ENCODE peak calls at places on chromosomes 11 and 22, in four cellular contexts. R is K562, T is HepG2, F is GM12878. X is an unnamed sample.

GRCh38 chr22:27581688-27582087 is 219.9 kb downstream of the MN1 start:
- DNase-seq in R (no peak), F (no peak), T (no peak), X (no peak)

GRCh38 chr11:11395126-11395525 is 42.1 kb upstream of the CSNK2A3 start:
- DNase-seq in T (no peak), R (no peak), F (no peak), X (no peak)

GRCh38 chr11:72226701-72227100 is 2.1 kb downstream of the INPPL1 start:
- DNase-seq in R (no peak), F (no peak), T (no peak), X (no peak)

GRCh38 chr11:117828641-117829368 is 4.3 kb upstream of the FXYD2 start:
- DNase-seq in T (no peak), R (peak), F (no peak), X (no peak)

GRCh38 chr22:40178417-40179409 is 988 bp downstream of the TNRC6B start:
- DNase-seq in R (no peak), T (peak), F (no peak), X (no peak)

GRCh38 chr11:119254239-119254638 is 48.1 kb downstream of the CBL start:
- DNase-seq in F (no peak), T (no peak), R (no peak), X (no peak)

GRCh38 chr11:72600557-72600956 is 73.7 kb downstream of the PDE2A start:
- DNase-seq in F (no peak), T (no peak), R (no peak), X (no peak)

GRCh38 chr11:129331871-129332274 is 43.8 kb upstream of the BARX2 start:
- DNase-seq in F (peak), R (peak), T (peak), X (peak)

GRCh38 chr11:36558511-36559413 is 9.0 kb upstream of the RAG1 start:
- DNase-seq in F (peak), T (no peak), R (no peak), X (no peak)

GRCh38 chr11:128894685-128895084 is 3.5 kb downstream of the KCNJ5 start:
- DNase-seq in T (peak), F (no peak), R (peak), X (no peak)

GRCh38 chr11:59221438-59221837 is 8.7 kb upstream of the MPEG1 start:
- DNase-seq in F (no peak), R (no peak), T (no peak), X (no peak)

GRCh38 chr11:2166091-2166851 is 5.3 kb upstream of the INS start:
- DNase-seq in R (peak), F (no peak), T (no peak), X (peak)

GRCh38 chr11:28448186-28448585 is 340.0 kb downstream of the METTL15 start:
- DNase-seq in F (no peak), T (no peak), R (no peak), X (no peak)

GRCh38 chr22:50056214-50056972 is 1.7 kb downstream of the TTLL8 start:
- DNase-seq in F (no peak), R (no peak), T (no peak), X (no peak)

GRCh38 chr11:10407055-10407454 is 48.0 kb upstream of the AMPD3 start:
- DNase-seq in R (peak), T (peak), F (no peak), X (no peak)

GRCh38 chr22:30062256-30062655 is 18.0 kb upstream of the HORMAD2 start:
- DNase-seq in T (no peak), R (no peak), F (no peak), X (no peak)

GRCh38 chr11:2860636-2861035 is 24.9 kb downstream of the CDKN1C start:
- DNase-seq in T (peak), R (no peak), F (peak), X (no peak)

GRCh38 chr11:64344721-64345120 is 4.7 kb downstream of the CCDC88B start:
- DNase-seq in R (no peak), T (no peak), F (no peak), X (no peak)

GRCh38 chr22:49011769-49012598 is 815.7 kb downstream of the BRD1 start:
- DNase-seq in R (no peak), T (no peak), F (no peak), X (no peak)

GRCh38 chr11:57903441-57904123 is 120.1 kb upstream of the OR9Q1 start:
- DNase-seq in F (no peak), T (no peak), R (peak), X (no peak)

GRCh38 chr22:46655861-46656608 is 35.8 kb downstream of the GRAMD4 start:
- DNase-seq in R (no peak), T (no peak), F (no peak), X (no peak)

GRCh38 chr11:121112498-121113455 is 11.7 kb downstream of the TECTA start:
- DNase-seq in F (no peak), T (peak), R (peak), X (peak)

GRCh38 chr11:83158474-83158786 is 1.5 kb downstream of the PCF11 start:
- DNase-seq in R (no peak), T (no peak), F (no peak), X (no peak)

GRCh38 chr11:83161610-83162199 is 4.8 kb downstream of the PCF11 start:
- DNase-seq in F (no peak), T (no peak), R (no peak), X (no peak)

GRCh38 chr11:83162377-83162776 is 5.4 kb downstream of the PCF11 start:
- DNase-seq in R (no peak), T (no peak), F (no peak), X (no peak)

GRCh38 chr11:83158965-83159900 is 2.3 kb downstream of the PCF11 start:
- DNase-seq in R (no peak), T (no peak), F (no peak), X (no peak)

GRCh38 chr11:83159901-83160865 is 3.3 kb downstream of the PCF11 start:
- DNase-seq in F (no peak), T (no peak), R (no peak), X (no peak)
- TF ChIP-seq TCF7 in F (no peak), T (no peak), R (no peak), X (no peak)

DNA sequence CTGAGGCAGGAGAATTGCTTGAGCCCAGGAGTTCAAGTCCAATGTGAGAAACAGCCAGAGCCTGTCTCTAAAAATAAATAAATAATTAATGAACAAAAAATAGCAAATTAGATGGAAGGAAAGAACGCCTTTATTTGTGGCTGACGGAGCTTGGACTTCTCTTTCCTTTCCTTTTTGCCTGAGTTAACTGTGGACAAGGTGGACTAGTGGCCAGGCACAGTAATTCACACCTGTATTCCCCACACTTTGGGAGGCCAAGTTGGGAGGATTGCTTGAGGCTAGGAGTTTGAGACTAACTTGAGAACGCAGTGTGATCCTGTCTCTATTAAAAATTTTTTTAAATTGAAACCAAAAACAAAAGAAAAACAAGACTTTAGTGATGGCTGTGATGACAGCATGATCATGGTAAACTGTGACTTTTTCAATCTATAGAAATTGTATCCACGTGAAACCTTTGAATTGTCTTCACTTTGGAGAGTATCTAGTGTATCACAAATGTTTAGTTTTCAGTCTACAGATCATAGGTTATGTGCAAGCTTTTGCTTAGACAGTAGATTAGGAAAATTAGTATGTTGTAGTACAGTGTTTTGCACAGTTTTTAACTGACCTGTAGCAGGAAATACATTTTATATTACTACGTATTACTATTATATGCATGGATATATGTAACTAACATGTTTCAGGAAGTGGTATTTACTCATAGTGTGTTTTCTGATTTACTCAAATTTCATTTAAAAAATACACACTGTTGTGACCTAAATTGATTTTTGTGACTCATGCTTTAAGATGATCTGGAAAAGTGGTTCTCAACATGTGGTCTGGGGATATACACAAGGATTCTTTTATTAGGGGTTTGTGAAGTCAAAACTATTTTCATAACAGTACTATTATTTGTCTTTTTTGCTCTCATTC is 42.1 kb downstream of the KDM2A start:
- DNase-seq in R (no peak), F (no peak), T (no peak), X (no peak)
- TF ChIP-seq TCF7 in R (no peak), F (no peak), T (no peak), X (no peak)

DNA sequence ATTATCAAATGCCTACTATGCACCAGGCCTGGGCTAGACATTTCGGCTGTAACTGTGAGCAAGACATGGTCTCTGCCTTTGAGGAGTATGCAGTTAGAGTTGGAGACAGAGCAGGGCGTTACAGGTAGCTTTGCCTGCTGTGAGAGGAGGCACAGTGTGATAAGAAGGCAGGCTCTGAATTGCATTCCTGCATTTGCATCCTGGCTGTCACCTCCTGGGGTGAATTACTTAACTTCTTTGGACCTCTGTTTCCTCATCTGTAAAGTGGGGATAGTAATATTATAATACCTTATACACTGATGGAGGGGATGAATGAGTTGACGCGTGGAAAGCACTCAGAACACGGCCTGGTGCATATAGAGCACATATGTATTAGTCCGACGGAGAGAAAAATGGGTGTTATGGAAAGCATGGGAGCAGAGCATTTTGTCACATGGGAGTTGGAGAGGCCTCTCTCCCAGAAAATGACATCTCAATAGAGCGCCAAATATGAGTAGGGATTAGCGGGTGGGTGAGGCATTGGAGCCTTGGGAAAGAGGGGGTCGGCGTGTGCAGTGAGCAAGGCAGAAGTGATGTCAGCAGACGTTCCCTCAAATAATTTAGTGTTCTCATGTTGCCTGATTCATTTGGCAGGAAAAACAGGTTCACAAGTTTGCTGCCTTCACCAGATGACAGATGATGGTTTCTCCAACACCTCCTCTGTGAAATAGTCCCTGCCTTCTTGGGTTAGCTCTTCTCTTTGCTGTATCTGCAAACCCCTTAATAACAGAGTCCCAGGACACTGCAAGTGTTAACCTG is 118.3 kb upstream of the ARHGAP20 start:
- DNase-seq in T (no peak), R (no peak), F (no peak), X (peak)
- TF ChIP-seq TCF7 in T (no peak), R (no peak), F (no peak), X (no peak)

GRCh38 chr11:21511835-21512440 is 680.9 kb upstream of the ANO5 start:
- DNase-seq in R (peak), F (no peak), T (peak), X (peak)
- TF ChIP-seq TCF7 in R (no peak), F (no peak), T (no peak), X (no peak)

DNA sequence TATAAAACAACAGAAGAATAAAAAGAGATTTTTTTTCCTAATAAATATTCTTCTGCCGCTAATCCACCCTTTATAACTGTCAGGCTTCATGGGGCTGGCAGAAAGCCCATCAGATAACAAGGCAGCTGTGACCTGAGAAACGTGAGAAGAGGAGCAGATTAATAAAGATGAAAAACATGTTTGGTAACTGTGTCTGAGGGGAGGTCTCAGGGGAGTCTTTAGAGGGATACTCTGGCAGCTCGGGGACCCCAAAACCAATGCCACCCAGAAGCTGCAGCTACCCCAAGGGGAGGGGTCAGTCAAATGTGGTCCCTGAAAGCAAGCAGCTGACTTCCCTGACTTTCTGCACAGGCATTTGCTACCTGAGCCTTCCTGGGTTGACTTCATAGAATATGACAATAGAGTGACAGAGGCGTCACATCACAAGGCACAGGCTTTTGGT is 48.4 kb upstream of the POU2AF1 start:
- DNase-seq in T (peak), R (no peak), F (no peak), X (no peak)
- TF ChIP-seq TCF7 in T (no peak), R (no peak), F (no peak), X (no peak)

GRCh38 chr11:125075900-125076317 is 12.8 kb downstream of the SLC37A2 start:
- DNase-seq in R (peak), F (no peak), T (no peak), X (no peak)
- TF ChIP-seq TCF7 in R (no peak), F (no peak), T (no peak), X (no peak)

GRCh38 chr11:109423114-109423859 is 1.3 kb downstream of the C11orf87 start:
- DNase-seq in R (no peak), F (no peak), T (no peak), X (peak)
- TF ChIP-seq TCF7 in R (no peak), F (no peak), T (no peak), X (no peak)

GRCh38 chr22:36331306-36331911 is 56.4 kb downstream of the MYH9 start:
- DNase-seq in R (peak), F (peak), T (peak), X (peak)
- TF ChIP-seq TCF7 in R (no peak), F (no peak), T (no peak), X (no peak)

GRCh38 chr22:42907404-42908081 is 50.5 kb upstream of the ARFGAP3 start:
- DNase-seq in R (no peak), T (no peak), F (no peak), X (no peak)
- TF ChIP-seq TCF7 in R (no peak), T (no peak), F (no peak), X (no peak)

GRCh38 chr11:47033439-47033838 is 96.9 kb downstream of the CSTPP1 start:
- DNase-seq in F (no peak), T (no peak), R (no peak), X (no peak)

GRCh38 chr11:47035108-47035507 is 98.5 kb downstream of the CSTPP1 start:
- DNase-seq in F (no peak), R (no peak), T (no peak), X (no peak)
- TF ChIP-seq TCF7 in F (no peak), R (no peak), T (no peak), X (no peak)

X was measured in WTC11.